ENCODE peak calls at places on chromosomes 5 and 9, in five cellular contexts. E, D, G, H and V are unnamed samples.

GRCh38 chr9:97990259-97990658 is 7.1 kb downstream of the ANP32B start:
- DNase-seq in E (no peak), D (peak), G (no peak), H (no peak), V (no peak)

GRCh38 chr9:84170521-84171141 is 169.9 kb downstream of the SLC28A3 start:
- DNase-seq in E (peak), D (peak), G (no peak), H (peak), V (no peak)

GRCh38 chr9:107485451-107486043 is 4.0 kb downstream of the KLF4 start:
- DNase-seq in E (no peak), D (no peak), G (no peak), H (no peak), V (no peak)

GRCh38 chr9:83505282-83505681 is 32.9 kb downstream of the FRMD3 start:
- DNase-seq in E (no peak), D (no peak), G (no peak), H (no peak), V (no peak)

GRCh38 chr9:34547960-34548603 is 25.3 kb upstream of the ENHO start:
- DNase-seq in E (peak), D (peak), G (no peak), H (peak), V (no peak)

GRCh38 chr9:13027834-13028233 is 251.7 kb downstream of the MPDZ start:
- DNase-seq in E (no peak), D (no peak), G (no peak), H (no peak), V (no peak)

GRCh38 chr9:81694541-81694940 is 5.2 kb upstream of the TLE1 start:
- DNase-seq in E (no peak), D (no peak), G (no peak), H (no peak), V (no peak)

GRCh38 chr9:71746753-71747115 is 21.6 kb downstream of the CEMIP2 start:
- DNase-seq in E (no peak), D (no peak), G (no peak), H (no peak), V (no peak)

GRCh38 chr5:45507174-45507573 is 189.0 kb downstream of the HCN1 start:
- DNase-seq in E (no peak), D (no peak), G (no peak), H (no peak), V (no peak)

GRCh38 chr9:15155826-15156225 is 151.2 kb downstream of the TTC39B start:
- DNase-seq in E (no peak), D (peak), G (no peak), H (no peak), V (no peak)

GRCh38 chr5:38286038-38286437 is 27.7 kb downstream of the EGFLAM start:
- DNase-seq in E (no peak), D (no peak), G (no peak), H (no peak), V (no peak)

GRCh38 chr5:180622910-180623309 is 26.5 kb downstream of the FLT4 start:
- DNase-seq in E (no peak), D (no peak), G (no peak), H (no peak), V (no peak)

GRCh38 chr5:180623844-180624243 is 25.6 kb downstream of the FLT4 start:
- DNase-seq in E (no peak), D (no peak), G (no peak), H (no peak), V (no peak)

GRCh38 chr5:180625125-180625790 is 24.1 kb downstream of the FLT4 start:
- DNase-seq in E (no peak), D (no peak), G (no peak), H (no peak), V (no peak)

GRCh38 chr5:180624630-180625029 is 24.8 kb downstream of the FLT4 start:
- DNase-seq in E (no peak), D (no peak), G (no peak), H (no peak), V (no peak)

GRCh38 chr5:180623411-180623834 is 26.0 kb downstream of the FLT4 start:
- DNase-seq in E (no peak), D (no peak), G (no peak), H (no peak), V (no peak)
- TF ChIP-seq YY1 in E (no peak), D (no peak), G (no peak), H (no peak), V (no peak)

GRCh38 chr5:73664796-73665195 is 38.8 kb downstream of the ARHGEF28 start:
- DNase-seq in E (no peak), D (no peak), G (no peak), H (no peak), V (no peak)

GRCh38 chr5:73663161-73663859 is 37.3 kb downstream of the ARHGEF28 start:
- DNase-seq in E (no peak), D (no peak), G (no peak), H (no peak), V (no peak)

GRCh38 chr5:73663860-73664240 is 37.9 kb downstream of the ARHGEF28 start:
- DNase-seq in E (no peak), D (no peak), G (no peak), H (no peak), V (peak)

GRCh38 chr5:73666891-73667290 is 40.9 kb downstream of the ARHGEF28 start:
- DNase-seq in E (no peak), D (no peak), G (no peak), H (no peak), V (no peak)

GRCh38 chr5:73661753-73662152 is 35.8 kb downstream of the ARHGEF28 start:
- DNase-seq in E (no peak), D (no peak), G (no peak), H (no peak), V (no peak)
- H3K27ac ChIP-seq in E (no peak), D (no peak), G (no peak), H (no peak), V (no peak)

GRCh38 chr5:134184155-134185135 is 7.7 kb upstream of the SKP1 start:
- DNase-seq in E (peak), D (peak), G (peak), H (peak), V (peak)
- TF ChIP-seq YY1 in E (no peak), D (no peak), G (no peak), H (no peak), V (peak)

GRCh38 chr5:112669328-112669963 is 68.2 kb upstream of the APC start:
- DNase-seq in E (no peak), D (no peak), G (no peak), H (no peak), V (no peak)
- H3K27ac ChIP-seq in E (no peak), D (no peak), G (no peak), H (no peak), V (no peak)

GRCh38 chr9:73434826-73435225 is 283.2 kb downstream of the ANXA1 start:
- DNase-seq in E (no peak), D (no peak), G (no peak), H (no peak), V (no peak)
- TF ChIP-seq YY1 in E (no peak), D (no peak), G (no peak), H (no peak), V (no peak)